ENCODE peak calls at places on chromosomes 12 and 14, in five cellular contexts. I is brain pericyte, Q is ovary, D is omental fat pad, A is midbrain. S is an unnamed sample.

GRCh38 chr12:114732426-114733030 is 48.6 kb upstream of the TBX3 start:
- DNase-seq in I (no peak), Q (no peak), D (no peak), A (no peak), S (no peak)

GRCh38 chr12:76153616-76154015 is 69.1 kb upstream of the NAP1L1 start:
- DNase-seq in I (no peak), Q (no peak), D (no peak), A (no peak), S (peak; percentile 18)

GRCh38 chr12:55745361-55746146 is 2.6 kb downstream of the GDF11 start:
- DNase-seq in I (no peak), Q (peak; percentile 67), D (no peak), A (peak; percentile 30), S (no peak)

GRCh38 chr12:124605150-124605549 is 37.7 kb upstream of the NCOR2 start:
- DNase-seq in I (no peak), Q (no peak), D (no peak), A (no peak), S (no peak)

GRCh38 chr12:91804533-91804932 is 341.1 kb downstream of the BTG1 start:
- DNase-seq in I (no peak), Q (no peak), D (no peak), A (no peak), S (no peak)

GRCh38 chr12:88411689-88412088 is 168.6 kb downstream of the KITLG start:
- DNase-seq in I (no peak), Q (no peak), D (no peak), A (no peak), S (no peak)

GRCh38 chr14:35557221-35557747 is 23.3 kb downstream of the INSM2 start:
- DNase-seq in I (no peak), Q (no peak), D (no peak), A (no peak), S (no peak)

GRCh38 chr12:130634866-130635265 is 81.2 kb downstream of the RIMBP2 start:
- DNase-seq in I (no peak), Q (no peak), D (no peak), A (no peak), S (no peak)

GRCh38 chr12:2643736-2644135 is 151.0 kb upstream of the FKBP4 start:
- DNase-seq in I (no peak), Q (no peak), D (no peak), A (no peak), S (no peak)

GRCh38 chr14:75247286-75247922 is 31.2 kb upstream of the FOS start:
- DNase-seq in I (no peak), Q (no peak), D (no peak), A (no peak), S (peak; percentile 84)

GRCh38 chr12:32367381-32367780 is 32.0 kb upstream of the FGD4 start:
- DNase-seq in I (no peak), Q (no peak), D (no peak), A (no peak), S (no peak)

GRCh38 chr14:46819117-46819516 is 167.5 kb upstream of the RPL10L start:
- DNase-seq in I (no peak), Q (no peak), D (no peak), A (no peak), S (no peak)

GRCh38 chr12:50689437-50689836 is 74.5 kb upstream of the ATF1 start:
- DNase-seq in I (no peak), Q (no peak), D (no peak), A (no peak), S (no peak)

GRCh38 chr14:93171366-93171765 is 13.3 kb downstream of the MOAP1 start:
- DNase-seq in I (no peak), Q (no peak), D (no peak), A (no peak), S (no peak)

GRCh38 chr12:110001596-110001995 is 2.4 kb downstream of the ANKRD13A start:
- DNase-seq in I (no peak), Q (no peak), D (no peak), A (no peak), S (no peak)

GRCh38 chr12:88566430-88566829 is 13.8 kb downstream of the KITLG start:
- DNase-seq in I (no peak), Q (no peak), D (no peak), A (no peak), S (no peak)

GRCh38 chr14:91367173-91368171 is 50.1 kb downstream of the CCDC88C start:
- DNase-seq in I (no peak), Q (no peak), D (no peak), A (no peak), S (peak; percentile 96)

GRCh38 chr12:51205350-51205749 is 12.5 kb downstream of the POU6F1 start:
- DNase-seq in I (no peak), Q (no peak), D (no peak), A (peak; percentile 29), S (no peak)

GRCh38 chr12:65960820-65961691 is 136.8 kb downstream of the HMGA2 start:
- DNase-seq in I (no peak), Q (no peak), D (no peak), A (no peak), S (peak; percentile 18)

GRCh38 chr12:12696562-12697383 is 790 bp upstream of the GPR19 start:
- DNase-seq in I (peak; percentile 70), Q (peak; percentile 94), D (peak; percentile 79), A (peak; percentile 92), S (peak; percentile 96)

GRCh38 chr12:52539024-52539820 is 13.7 kb downstream of the KRT71 start:
- DNase-seq in I (no peak), Q (no peak), D (no peak), A (no peak), S (no peak)

GRCh38 chr14:96103075-96103474 is 63.9 kb downstream of the C14orf132 start:
- DNase-seq in I (no peak), Q (no peak), D (no peak), A (no peak), S (no peak)

GRCh38 chr12:81468206-81468605 is 290.9 kb downstream of the PPFIA2 start:
- DNase-seq in I (no peak), Q (no peak), D (no peak), A (no peak), S (no peak)

GRCh38 chr12:16583991-16584745 is 21.8 kb downstream of the LMO3 start:
- DNase-seq in I (no peak), Q (no peak), D (no peak), A (no peak), S (no peak)

GRCh38 chr14:68987653-68988036 is 8.5 kb upstream of the ACTN1 start:
- DNase-seq in I (no peak), Q (no peak), D (no peak), A (no peak), S (peak; percentile 11)

S was measured in GM12865.